ENCODE peak calls at places on chromosomes 7 and 10, in four cellular contexts. A is GM13976, I is hippocampal formation, M is mesendoderm. F is an unnamed sample.

GRCh38 chr10:80464557-80465466 is 10.7 kb downstream of the TSPAN14 start:
- DNase-seq in I (peak), A (no peak), M (peak), F (peak)

GRCh38 chr10:69375307-69376151 is 41.2 kb downstream of the TACR2 start:
- DNase-seq in M (peak), I (peak), A (no peak), F (no peak)

GRCh38 chr10:113473011-113473410 is 79.8 kb upstream of the HABP2 start:
- DNase-seq in A (no peak), M (no peak), I (no peak), F (no peak)

GRCh38 chr10:69537449-69537848 is 35.8 kb downstream of the NEUROG3 start:
- DNase-seq in A (no peak), I (no peak), M (no peak), F (no peak)

GRCh38 chr7:41921453-41921912 is 218.6 kb upstream of the INHBA start:
- DNase-seq in I (no peak), M (no peak), A (no peak), F (no peak)

GRCh38 chr7:8210845-8211724 is 50.9 kb downstream of the ICA1 start:
- DNase-seq in A (no peak), M (no peak), I (no peak), F (no peak)

GRCh38 chr7:39560398-39560797 is 5.8 kb upstream of the YAE1 start:
- DNase-seq in M (no peak), A (no peak), I (no peak), F (no peak)

GRCh38 chr7:138228119-138228518 is 151.9 kb downstream of the AKR1D1 start:
- DNase-seq in I (no peak), A (no peak), M (no peak), F (no peak)

GRCh38 chr7:121313220-121313792 is 15.5 kb upstream of the WNT16 start:
- DNase-seq in A (no peak), I (no peak), M (no peak), F (no peak)

GRCh38 chr10:110932505-110933180 is 13.2 kb downstream of the SHOC2 start:
- DNase-seq in A (no peak), M (peak), I (no peak), F (no peak)

GRCh38 chr10:124325998-124326636 is 92.6 kb downstream of the OAT start:
- DNase-seq in A (no peak), I (no peak), M (no peak), F (no peak)

GRCh38 chr7:141646826-141647480 is 55.0 kb downstream of the DENND11 start:
- DNase-seq in A (no peak), I (no peak), M (no peak), F (no peak)

GRCh38 chr10:6423413-6424170 is 156.5 kb downstream of the PRKCQ start:
- DNase-seq in I (no peak), A (no peak), M (no peak), F (no peak)

GRCh38 chr7:55507743-55508142 is 64.6 kb downstream of the VOPP1 start:
- DNase-seq in I (no peak), A (no peak), M (no peak), F (no peak)

GRCh38 chr7:153388611-153389010 is 629.1 kb downstream of the ACTR3B start:
- DNase-seq in M (no peak), A (no peak), I (no peak), F (no peak)

GRCh38 chr7:84675633-84676034 is 481.0 kb upstream of the SEMA3A start:
- DNase-seq in I (no peak), A (no peak), M (peak), F (no peak)

GRCh38 chr7:80218723-80219122 is 84.1 kb downstream of the GNAI1 start:
- DNase-seq in M (no peak), I (no peak), A (no peak), F (no peak)

GRCh38 chr10:33547976-33548375 is 213.5 kb upstream of the NRP1 start:
- DNase-seq in A (no peak), I (no peak), M (peak), F (no peak)

GRCh38 chr7:108083980-108084379 is 46.2 kb downstream of the LAMB4 start:
- DNase-seq in A (no peak), I (no peak), M (no peak), F (no peak)

GRCh38 chr7:110645060-110645459 is 445.9 kb upstream of the LRRN3 start:
- DNase-seq in M (no peak), A (no peak), I (no peak), F (no peak)

GRCh38 chr7:134645935-134646334 is 718 bp upstream of the BPGM start:
- DNase-seq in M (no peak), A (no peak), I (no peak), F (peak)

GRCh38 chr7:82700739-82701138 is 257.2 kb upstream of the CACNA2D1 start:
- DNase-seq in M (no peak), A (no peak), I (no peak), F (no peak)

GRCh38 chr7:21367081-21367480 is 60.8 kb upstream of the SP4 start:
- DNase-seq in A (no peak), M (no peak), I (no peak), F (no peak)

GRCh38 chr10:74432841-74433594 is 282.0 kb downstream of the ADK start:
- DNase-seq in I (no peak), M (peak), A (no peak), F (no peak)

GRCh38 chr10:92891885-92892705 is 43.8 kb downstream of the EXOC6 start:
- DNase-seq in I (no peak), M (peak), A (no peak), F (no peak)

GRCh38 chr7:44259547-44260457 is 59.0 kb downstream of the YKT6 start:
- DNase-seq in I (peak), M (no peak), A (no peak), F (peak)

GRCh38 chr10:6052247-6053221 is 9.6 kb downstream of the IL2RA start:
- DNase-seq in M (no peak), A (no peak), I (no peak), F (no peak)

GRCh38 chr10:69806266-69806665 is 4.6 kb downstream of the COL13A1 start:
- DNase-seq in A (no peak), I (no peak), M (no peak), F (no peak)

GRCh38 chr7:130359276-130359857 is 14.8 kb downstream of the CPA5 start:
- DNase-seq in A (no peak), M (no peak), I (no peak), F (no peak)

GRCh38 chr10:19993714-19994343 is 177.6 kb downstream of the PLXDC2 start:
- DNase-seq in M (no peak), I (no peak), A (no peak), F (no peak)

GRCh38 chr7:56471811-56472210 is 355.6 kb upstream of the NUPR2 start:
- DNase-seq in I (no peak), A (no peak), M (no peak), F (no peak)